ENCODE peak calls at places on chromosomes 3 and 15, in nine cellular contexts. G is activated naive CD8-positive, alpha-beta T cell treated with anti-CD3 and anti-CD28 coated beads, Interleukin-2, amount 50 U/mL, for 16 hours; C is astrocyte; J is activated CD8-positive, alpha-beta memory T cell treated with anti-CD3 and anti-CD28 coated beads for 24 hours; M is psoas muscle; P is T-helper 2 cell; D is thoracic aorta; S is heart right ventricle; T is NCI-H146. U is an unnamed sample.

GRCh38 chr3:58150800-58151199 is 60.0 kb downstream of the DNASE1L3 start:
- DNase-seq in G (no peak), C (peak), J (no peak), M (no peak), P (no peak), D (no peak), S (no peak), T (no peak), U (no peak)

GRCh38 chr15:51314391-51315337 is 23.7 kb downstream of the CYP19A1 start:
- DNase-seq in G (no peak), C (no peak), J (no peak), M (no peak), P (no peak), D (no peak), S (no peak), T (no peak), U (no peak)

GRCh38 chr3:64170270-64170669 is 55.0 kb downstream of the PRICKLE2 start:
- DNase-seq in G (no peak), C (peak), J (no peak), M (no peak), P (no peak), D (no peak), S (no peak), T (no peak), U (no peak)

GRCh38 chr3:157606392-157607197 is 103.4 kb upstream of the VEPH1 start:
- DNase-seq in G (peak), C (peak), J (peak), M (peak), P (peak), D (no peak), S (peak), T (peak), U (peak)

GRCh38 chr3:124174463-124174862 is 182.5 kb upstream of the ROPN1 start:
- DNase-seq in G (no peak), C (no peak), J (no peak), M (no peak), P (no peak), D (no peak), S (no peak), T (peak), U (no peak)

GRCh38 chr3:127677541-127678314 is 5.0 kb downstream of the ABTB1 start:
- DNase-seq in G (no peak), C (no peak), J (peak), M (peak), P (no peak), D (no peak), S (no peak), T (no peak), U (peak)

GRCh38 chr3:181713673-181714270 is 2.0 kb downstream of the SOX2 start:
- DNase-seq in G (no peak), C (no peak), J (no peak), M (no peak), P (no peak), D (no peak), S (no peak), T (no peak), U (no peak)

GRCh38 chr15:56887782-56888127 is 30.7 kb upstream of the TCF12 start:
- DNase-seq in G (no peak), C (no peak), J (no peak), M (no peak), P (no peak), D (no peak), S (no peak), T (no peak), U (no peak)

GRCh38 chr3:160413613-160414248 is 14.3 kb downstream of the SMC4 start:
- DNase-seq in G (peak), C (peak), J (peak), M (no peak), P (peak), D (no peak), S (peak), T (peak), U (peak)

GRCh38 chr3:178845446-178846118 is 226.0 kb downstream of the ZMAT3 start:
- DNase-seq in G (no peak), C (peak), J (no peak), M (no peak), P (no peak), D (no peak), S (no peak), T (no peak), U (no peak)

GRCh38 chr3:188453431-188454384 is 299.8 kb downstream of the LPP start:
- DNase-seq in G (no peak), C (no peak), J (no peak), M (no peak), P (no peak), D (no peak), S (no peak), T (no peak), U (no peak)

GRCh38 chr3:184565421-184566211 is 4.0 kb downstream of the EPHB3 start:
- DNase-seq in G (no peak), C (peak), J (no peak), M (no peak), P (no peak), D (no peak), S (no peak), T (peak), U (peak)

GRCh38 chr3:176663376-176663775 is 533.9 kb downstream of the TBL1XR1 start:
- DNase-seq in G (no peak), C (peak), J (no peak), M (no peak), P (no peak), D (no peak), S (no peak), T (peak), U (no peak)

GRCh38 chr3:12553921-12554391 is 2.9 kb upstream of the MKRN2 start:
- DNase-seq in G (no peak), C (peak), J (peak), M (peak), P (no peak), D (no peak), S (peak), T (no peak), U (peak)

GRCh38 chr3:66393486-66394260 is 107.1 kb downstream of the LRIG1 start:
- DNase-seq in G (no peak), C (peak), J (peak), M (peak), P (peak), D (no peak), S (no peak), T (no peak), U (no peak)

GRCh38 chr3:67578416-67578815 is 76.0 kb downstream of the SUCLG2 start:
- DNase-seq in G (no peak), C (no peak), J (no peak), M (no peak), P (no peak), D (no peak), S (no peak), T (no peak), U (no peak)

GRCh38 chr3:29932662-29933316 is 651.9 kb downstream of the RBMS3 start:
- DNase-seq in G (no peak), C (no peak), J (no peak), M (no peak), P (no peak), D (no peak), S (no peak), T (no peak), U (no peak)

GRCh38 chr15:78212546-78213424 is 21.6 kb downstream of the ACSBG1 start:
- DNase-seq in G (no peak), C (peak), J (no peak), M (peak), P (no peak), D (no peak), S (peak), T (peak), U (peak)

GRCh38 chr3:125349055-125349454 is 26.1 kb downstream of the ZNF148 start:
- DNase-seq in G (no peak), C (no peak), J (no peak), M (no peak), P (no peak), D (no peak), S (no peak), T (no peak), U (no peak)

GRCh38 chr3:172170841-172171240 is 131.5 kb downstream of the FNDC3B start:
- DNase-seq in G (no peak), C (no peak), J (no peak), M (no peak), P (no peak), D (no peak), S (no peak), T (no peak), U (no peak)

GRCh38 chr3:149658444-149659172 is 783 bp upstream of the WWTR1 start:
- DNase-seq in G (no peak), C (peak), J (peak), M (peak), P (no peak), D (peak), S (peak), T (peak), U (peak)

GRCh38 chr3:120683213-120683612 is 1.2 kb upstream of the HGD start:
- DNase-seq in G (no peak), C (peak), J (no peak), M (no peak), P (no peak), D (no peak), S (no peak), T (no peak), U (no peak)

GRCh38 chr3:181075098-181075497 is 85.6 kb upstream of the DNAJC19 start:
- DNase-seq in G (no peak), C (no peak), J (no peak), M (peak), P (no peak), D (no peak), S (no peak), T (peak), U (no peak)

GRCh38 chr3:128734523-128735189 is 8.7 kb downstream of the RAB7A start:
- DNase-seq in G (no peak), C (no peak), J (no peak), M (no peak), P (no peak), D (no peak), S (no peak), T (no peak), U (no peak)

GRCh38 chr15:59649603-59650002 is 7.7 kb downstream of the GTF2A2 start:
- DNase-seq in G (no peak), C (no peak), J (no peak), M (no peak), P (no peak), D (no peak), S (no peak), T (no peak), U (no peak)

GRCh38 chr15:83119968-83120581 is 12.6 kb downstream of the TM6SF1 start:
- DNase-seq in G (no peak), C (no peak), J (no peak), M (no peak), P (no peak), D (no peak), S (no peak), T (no peak), U (no peak)

GRCh38 chr3:128294999-128295468 is 141.8 kb downstream of the EEFSEC start:
- DNase-seq in G (no peak), C (no peak), J (peak), M (no peak), P (no peak), D (no peak), S (no peak), T (no peak), U (no peak)

GRCh38 chr3:59268170-59268569 is 218.3 kb upstream of the CFAP20DC start:
- DNase-seq in G (no peak), C (peak), J (no peak), M (no peak), P (no peak), D (no peak), S (no peak), T (no peak), U (no peak)

GRCh38 chr15:63156708-63157065 is 590 bp downstream of the RPS27L start:
- DNase-seq in G (no peak), C (peak), J (peak), M (no peak), P (no peak), D (no peak), S (peak), T (peak), U (peak)

U was measured in ovary.